ENCODE peak calls at places on chromosomes 12 and 14, in four cellular contexts. C is neural progenitor cell, L is HepG2, M is DND-41. E is an unnamed sample.

GRCh38 chr14:38205414-38205813 is 2.3 kb upstream of the SSTR1 start:
- DNase-seq in L (no peak), M (no peak), C (no peak), E (no peak)

GRCh38 chr12:31368666-31369361 is 42.9 kb upstream of the SINHCAF start:
- DNase-seq in M (no peak), C (peak; percentile 83), L (no peak), E (no peak)

GRCh38 chr14:29390046-29390841 is 537.4 kb downstream of the PRKD1 start:
- DNase-seq in L (no peak), M (no peak), C (peak; percentile 89), E (no peak)

GRCh38 chr14:101019974-101020710 is 116.6 kb upstream of the RTL1 start:
- DNase-seq in M (peak; percentile 1), L (no peak), C (no peak), E (no peak)

GRCh38 chr14:94650806-94651805 is 38.9 kb downstream of the SERPINA3 start:
- DNase-seq in M (no peak), C (no peak), L (no peak), E (no peak)

GRCh38 chr14:64442300-64442988 is 22.9 kb upstream of the AKAP5 start:
- DNase-seq in C (no peak), L (no peak), M (no peak), E (no peak)

GRCh38 chr14:93906341-93907329 is 20.5 kb upstream of the FAM181A start:
- DNase-seq in M (peak; percentile 55), C (peak; percentile 78), L (peak; percentile 59), E (peak; percentile 43)

GRCh38 chr14:98093111-98093510 is 1178.9 kb downstream of the BCL11B start:
- DNase-seq in C (peak; percentile 59), L (no peak), M (no peak), E (no peak)

GRCh38 chr12:96044017-96044985 is 8.9 kb upstream of the LTA4H start:
- DNase-seq in L (no peak), C (no peak), M (no peak), E (peak; percentile 43)

GRCh38 chr14:70652871-70653270 is 11.2 kb downstream of the TTC9 start:
- DNase-seq in C (no peak), L (no peak), M (no peak), E (peak; percentile 64)

GRCh38 chr12:97046901-97047300 is 139.8 kb downstream of the NEDD1 start:
- DNase-seq in L (no peak), M (no peak), C (no peak), E (no peak)

GRCh38 chr12:131332224-131332623 is 378.5 kb downstream of the ADGRD1 start:
- DNase-seq in L (no peak), C (no peak), M (no peak), E (no peak)

GRCh38 chr12:46470975-46471374 is 98.4 kb upstream of the SLC38A2 start:
- DNase-seq in C (no peak), M (no peak), L (no peak), E (peak; percentile 55)

GRCh38 chr12:46553266-46553665 is 180.7 kb upstream of the SLC38A2 start:
- DNase-seq in C (no peak), M (no peak), L (peak; percentile 12), E (peak; percentile 93)

GRCh38 chr12:54984602-54985376 is at the start of gene TESPA1:
- DNase-seq in M (peak; percentile 93), C (no peak), L (no peak), E (no peak)

GRCh38 chr12:11719678-11720099 is 70.2 kb downstream of the ETV6 start:
- DNase-seq in C (no peak), L (no peak), M (no peak), E (peak; percentile 89)

GRCh38 chr14:60514378-60515243 is 5.7 kb downstream of the SIX6 start:
- DNase-seq in L (peak; percentile 41), C (peak; percentile 97), M (no peak), E (no peak)

GRCh38 chr12:85516667-85517325 is 236.8 kb downstream of the ALX1 start:
- DNase-seq in M (no peak), L (no peak), C (no peak), E (peak; percentile 37)

GRCh38 chr14:21991130-21991529 is 317.5 kb upstream of the OR4E1 start:
- DNase-seq in L (no peak), C (no peak), M (no peak), E (no peak)

GRCh38 chr14:70804556-70805162 is 4.7 kb downstream of the MAP3K9 start:
- DNase-seq in C (no peak), L (no peak), M (no peak), E (no peak)

GRCh38 chr14:37595809-37596595 is 573 bp downstream of the TTC6 start:
- DNase-seq in L (peak; percentile 99), C (peak; percentile 71), M (no peak), E (peak; percentile 97)

GRCh38 chr12:116609715-116610114 is 50.5 kb downstream of the MAP1LC3B2 start:
- DNase-seq in L (no peak), M (peak; percentile 71), C (peak; percentile 76), E (no peak)

GRCh38 chr12:68958337-68958736 is 25.4 kb upstream of the CPM start:
- DNase-seq in L (no peak), C (no peak), M (no peak), E (no peak)

GRCh38 chr12:71799105-71799504 is 40.5 kb upstream of the TBC1D15 start:
- DNase-seq in L (no peak), C (peak; percentile 14), M (no peak), E (peak; percentile 34)

GRCh38 chr12:129540249-129540648 is 363.6 kb downstream of the TMEM132D start:
- DNase-seq in C (no peak), L (no peak), M (no peak), E (no peak)

GRCh38 chr14:83520837-83521236 is 1987.2 kb upstream of the SEL1L start:
- DNase-seq in C (no peak), L (no peak), M (no peak), E (no peak)

GRCh38 chr12:66916189-66916588 is 237.3 kb upstream of the GRIP1 start:
- DNase-seq in L (no peak), M (no peak), C (peak; percentile 9), E (peak; percentile 88)

GRCh38 chr12:117134059-117134458 is 34.8 kb upstream of the TESC start:
- DNase-seq in L (no peak), M (peak; percentile 76), C (no peak), E (no peak)

GRCh38 chr12:124691429-124691828 is 124.0 kb upstream of the NCOR2 start:
- DNase-seq in M (no peak), L (no peak), C (no peak), E (no peak)

GRCh38 chr14:80315681-80316080 is 104.4 kb upstream of the DIO2 start:
- DNase-seq in C (no peak), L (no peak), M (no peak), E (no peak)

GRCh38 chr12:16012086-16012485 is 101.0 kb downstream of the DERA start:
- DNase-seq in C (no peak), L (no peak), M (no peak), E (no peak)

GRCh38 chr14:54606178-54606577 is 39.2 kb downstream of the SAMD4A start:
- DNase-seq in L (no peak), C (peak; percentile 7), M (no peak), E (no peak)

GRCh38 chr12:109147954-109148353 is 31.6 kb downstream of the ACACB start:
- DNase-seq in M (no peak), L (no peak), C (no peak), E (no peak)

GRCh38 chr12:52585951-52586350 is 12.3 kb upstream of the KRT74 start:
- DNase-seq in L (no peak), C (no peak), M (peak; percentile 10), E (no peak)

GRCh38 chr12:22275847-22276246 is 58.7 kb downstream of the ST8SIA1 start:
- DNase-seq in C (no peak), M (no peak), L (no peak), E (peak; percentile 97)

GRCh38 chr12:3604750-3605638 is 114.0 kb downstream of the PRMT8 start:
- DNase-seq in C (peak; percentile 39), M (no peak), L (no peak), E (peak; percentile 61)

GRCh38 chr12:98754095-98754494 is 109.0 kb downstream of the APAF1 start:
- DNase-seq in C (no peak), L (peak; percentile 67), M (no peak), E (peak; percentile 21)

DNA sequence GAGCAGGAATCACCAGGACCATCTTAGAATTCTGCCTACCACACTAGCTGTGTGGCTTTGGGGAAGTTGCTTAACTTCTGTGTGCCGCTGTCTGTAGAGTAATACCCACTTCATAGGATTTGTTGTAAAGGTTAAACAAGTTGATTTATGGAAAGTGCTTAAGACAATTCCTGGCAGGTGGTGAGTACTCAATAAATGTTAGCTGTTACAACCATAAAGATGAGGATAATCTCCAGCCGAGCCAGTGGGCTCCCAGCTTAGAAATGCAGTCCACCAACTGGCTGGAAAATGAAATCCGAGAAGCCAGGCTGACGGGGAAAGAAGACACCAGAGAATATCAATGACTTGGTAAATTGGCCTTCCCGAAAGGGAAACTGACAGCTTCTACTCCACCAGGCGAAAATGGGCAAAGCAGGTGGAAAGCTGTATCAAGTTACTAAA is 173.5 kb downstream of the CHST11 start:
- DNase-seq in M (no peak), C (peak; percentile 24), L (no peak), E (no peak)
- TF ChIP-seq CTCF in M (no peak), C (no peak), L (no peak), E (no peak)

DNA sequence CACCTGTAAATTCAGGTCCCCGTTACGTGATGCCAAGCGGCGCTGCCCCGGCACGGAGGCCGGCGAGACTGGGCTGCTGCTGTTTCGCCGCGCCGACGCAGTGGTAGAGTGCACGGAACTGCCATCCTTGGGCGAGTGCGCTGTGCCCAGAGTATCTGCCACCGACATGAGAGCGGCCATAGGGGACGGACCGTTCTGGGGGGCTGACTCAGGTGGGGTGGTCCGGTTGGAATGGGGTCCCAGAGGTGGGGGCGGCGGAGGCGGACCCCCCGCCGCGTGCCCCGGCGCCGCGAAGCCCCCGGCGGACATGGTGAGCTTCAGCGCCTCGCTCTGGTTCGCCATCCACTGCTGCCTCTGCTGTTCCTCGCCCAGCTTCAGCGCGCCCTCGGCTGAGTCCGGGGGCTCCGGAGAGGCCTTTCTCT is 2.8 kb downstream of the IRF2BPL start:
- DNase-seq in C (peak; percentile 65), M (no peak), L (no peak), E (peak; percentile 42)
- TF ChIP-seq EZH2 in C (no peak), M (no peak), L (no peak), E (no peak)

DNA sequence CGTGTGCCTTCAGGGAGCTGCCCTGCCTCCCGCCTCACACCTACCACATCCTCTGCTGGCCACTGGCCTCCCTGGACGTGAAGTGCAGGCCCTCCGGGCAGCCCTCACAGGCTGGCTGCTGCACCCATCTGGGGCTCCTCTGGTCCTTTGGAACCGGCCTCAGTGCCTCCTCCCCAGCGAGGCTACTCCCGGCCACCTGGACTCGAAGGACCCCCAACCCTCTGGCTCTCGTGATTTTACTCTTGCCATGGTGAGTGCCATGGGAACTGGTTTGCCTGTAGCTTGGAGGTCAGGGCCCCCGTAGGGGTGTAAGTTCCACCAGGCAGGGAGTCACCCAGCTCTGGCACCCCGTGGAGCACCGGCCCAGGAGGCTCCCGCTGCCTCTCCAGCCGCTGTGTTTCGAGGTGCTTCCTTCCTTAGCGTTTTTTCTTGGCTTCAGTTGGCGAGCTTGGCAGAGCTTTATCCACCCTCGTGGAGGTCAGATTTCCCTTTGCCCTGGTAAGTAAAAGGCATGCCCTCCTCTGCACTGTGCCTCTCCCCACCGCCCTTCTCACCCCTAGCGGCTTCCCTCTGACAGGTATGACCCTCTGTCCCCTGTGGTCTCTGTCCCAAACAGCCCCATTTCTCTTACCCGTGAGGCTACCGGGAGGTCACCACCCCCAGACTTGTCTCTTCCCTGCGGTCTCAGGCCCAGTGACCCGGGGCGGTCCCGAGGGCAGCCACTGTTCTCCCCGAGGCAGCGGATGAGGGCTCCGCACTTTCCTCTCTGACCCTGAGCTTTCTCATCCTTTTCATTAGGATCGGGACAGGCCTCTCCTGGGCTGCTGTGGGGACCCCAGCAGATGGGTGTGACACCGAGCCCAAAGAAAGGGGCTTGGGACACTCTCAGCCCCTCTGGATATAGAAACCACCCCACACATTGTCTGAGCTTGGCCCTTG is 203.1 kb upstream of the C14orf180 start:
- DNase-seq in L (no peak), C (no peak), M (no peak), E (no peak)
- H3K27me3 ChIP-seq in L (peaks cover 60% of the 10 kb centered on the region), C (no peaks in the 10 kb centered on the region), M (no peaks in the 10 kb centered on the region), E (no peaks in the 10 kb centered on the region)

GRCh38 chr12:105759172-105759571 is 379.6 kb downstream of the NUAK1 start:
- DNase-seq in C (no peak), M (no peak), L (no peak), E (no peak)
- TF ChIP-seq CTCF in C (no peak), M (no peak), L (no peak), E (peak; percentile 2)